ENCODE peak calls at places on chromosome 11, in eight cellular contexts. A is skeletal muscle cell; Q is H54; Y is Daoy; U is activated naive CD4-positive, alpha-beta T cell treated with anti-CD3 and anti-CD28 coated beads for 36 hours; N is PC-9; W is small intestine; S is bronchial epithelial cell. L is an unnamed sample.

GRCh38 chr11:257766-258493 is 20.3 kb upstream of the NLRP6 start:
- DNase-seq in A (no peak), Q (no peak), Y (no peak), U (no peak), N (no peak), W (no peak), S (no peak), L (peak)

GRCh38 chr11:87176044-87176443 is 138.3 kb downstream of the TMEM135 start:
- DNase-seq in A (no peak), Q (no peak), Y (peak), U (no peak), N (peak), W (no peak), S (peak), L (no peak)

GRCh38 chr11:697028-697491 is 1.4 kb downstream of the TMEM80 start:
- DNase-seq in A (peak), Q (no peak), Y (peak), U (no peak), N (peak), W (no peak), S (peak), L (no peak)

GRCh38 chr11:125425601-125426000 is 70.5 kb downstream of the FEZ1 start:
- DNase-seq in A (no peak), Q (no peak), Y (no peak), U (no peak), N (no peak), W (no peak), S (no peak), L (no peak)

GRCh38 chr11:132115454-132115853 is 745.0 kb downstream of the NTM start:
- DNase-seq in A (peak), Q (no peak), Y (no peak), U (no peak), N (no peak), W (no peak), S (peak), L (no peak)

GRCh38 chr11:21814169-21814568 is 378.7 kb upstream of the ANO5 start:
- DNase-seq in A (no peak), Q (no peak), Y (peak), U (no peak), N (no peak), W (no peak), S (peak), L (no peak)

GRCh38 chr11:71070490-71071455 is 181.6 kb downstream of the SHANK2 start:
- DNase-seq in A (no peak), Q (no peak), Y (no peak), U (no peak), N (no peak), W (no peak), S (no peak), L (no peak)

GRCh38 chr11:87137711-87138110 is 100.0 kb downstream of the TMEM135 start:
- DNase-seq in A (peak), Q (no peak), Y (no peak), U (no peak), N (no peak), W (no peak), S (no peak), L (no peak)

GRCh38 chr11:103870821-103871309 is 165.6 kb upstream of the DDI1 start:
- DNase-seq in A (peak), Q (no peak), Y (no peak), U (no peak), N (no peak), W (no peak), S (no peak), L (no peak)

GRCh38 chr11:3381794-3382193 is 2.8 kb upstream of the ZNF195 start:
- DNase-seq in A (no peak), Q (no peak), Y (no peak), U (no peak), N (no peak), W (no peak), S (no peak), L (no peak)

GRCh38 chr11:89347071-89347470 is 144.1 kb downstream of the NOX4 start:
- DNase-seq in A (no peak), Q (no peak), Y (no peak), U (no peak), N (no peak), W (no peak), S (no peak), L (no peak)

GRCh38 chr11:31419138-31419537 is 49.5 kb downstream of the DNAJC24 start:
- DNase-seq in A (no peak), Q (no peak), Y (no peak), U (no peak), N (no peak), W (no peak), S (no peak), L (no peak)

GRCh38 chr11:134725939-134726639 is 314.0 kb upstream of the B3GAT1 start:
- DNase-seq in A (no peak), Q (no peak), Y (peak), U (no peak), N (no peak), W (peak), S (no peak), L (no peak)

L was measured in 8988T.